ENCODE peak calls at places on chromosomes 12 and 14, in five cellular contexts. One of them, this sample, is unnamed.

GRCh38 chr14:22505751-22506710 is 83.0 kb downstream of the DAD1 start:
- DNase-seq in Peyer's patch: no peak
- DNase-seq in upper lobe of right lung: no peak
- DNase-seq in hepatocyte: no peak
- DNase-seq in H7: no peak
- DNase-seq in this sample: no peak

GRCh38 chr14:104729835-104730181 is 5.8 kb downstream of the ADSS1 start:
- DNase-seq in Peyer's patch: no peak
- DNase-seq in upper lobe of right lung: no peak
- DNase-seq in hepatocyte: no peak
- DNase-seq in H7: no peak
- DNase-seq in this sample: no peak

GRCh38 chr14:69129264-69129880 is 23.5 kb downstream of the DCAF5 start:
- DNase-seq in Peyer's patch: peak; percentile 50
- DNase-seq in upper lobe of right lung: peak; percentile 68
- DNase-seq in hepatocyte: peak; percentile 92
- DNase-seq in H7: peak; percentile 36
- DNase-seq in this sample: peak; percentile 52

GRCh38 chr12:110731479-110731878 is 11.2 kb downstream of the PPP1CC start:
- DNase-seq in Peyer's patch: no peak
- DNase-seq in upper lobe of right lung: no peak
- DNase-seq in hepatocyte: no peak
- DNase-seq in H7: no peak
- DNase-seq in this sample: no peak

GRCh38 chr14:75090353-75090752 is 20.9 kb downstream of the ZC2HC1C start:
- DNase-seq in Peyer's patch: no peak
- DNase-seq in upper lobe of right lung: no peak
- DNase-seq in hepatocyte: no peak
- DNase-seq in H7: no peak
- DNase-seq in this sample: no peak

GRCh38 chr12:131074221-131075083 is 120.7 kb downstream of the ADGRD1 start:
- DNase-seq in Peyer's patch: no peak
- DNase-seq in upper lobe of right lung: peak; percentile 52
- DNase-seq in hepatocyte: peak; percentile 27
- DNase-seq in H7: peak; percentile 48
- DNase-seq in this sample: no peak

GRCh38 chr12:98544741-98545140 is 29.4 kb downstream of the TMPO start:
- DNase-seq in Peyer's patch: no peak
- DNase-seq in upper lobe of right lung: no peak
- DNase-seq in hepatocyte: no peak
- DNase-seq in H7: no peak
- DNase-seq in this sample: no peak

GRCh38 chr12:113980537-113981337 is 14.6 kb upstream of the RBM19 start:
- DNase-seq in Peyer's patch: no peak
- DNase-seq in upper lobe of right lung: no peak
- DNase-seq in hepatocyte: peak; percentile 89
- DNase-seq in H7: peak; percentile 76
- DNase-seq in this sample: peak; percentile 10

GRCh38 chr12:108803428-108804105 is 53.8 kb downstream of the SSH1 start:
- DNase-seq in Peyer's patch: peak; percentile 76
- DNase-seq in upper lobe of right lung: no peak
- DNase-seq in hepatocyte: peak; percentile 92
- DNase-seq in H7: peak; percentile 87
- DNase-seq in this sample: peak; percentile 69

GRCh38 chr14:79686196-79686595 is 525.1 kb downstream of the DIO2 start:
- DNase-seq in Peyer's patch: no peak
- DNase-seq in upper lobe of right lung: no peak
- DNase-seq in hepatocyte: no peak
- DNase-seq in H7: no peak
- DNase-seq in this sample: no peak

GRCh38 chr14:75041613-75042012 is 9.7 kb downstream of the MLH3 start:
- DNase-seq in Peyer's patch: no peak
- DNase-seq in upper lobe of right lung: no peak
- DNase-seq in hepatocyte: peak; percentile 20
- DNase-seq in H7: no peak
- DNase-seq in this sample: no peak

GRCh38 chr14:61113561-61113960 is 132.5 kb downstream of the SLC38A6 start:
- DNase-seq in Peyer's patch: no peak
- DNase-seq in upper lobe of right lung: no peak
- DNase-seq in hepatocyte: no peak
- DNase-seq in H7: no peak
- DNase-seq in this sample: no peak
- H3K27me3 ChIP-seq in Peyer's patch: no peaks in the 10 kb centered on the region
- H3K27me3 ChIP-seq in upper lobe of right lung: no peaks in the 10 kb centered on the region
- H3K27me3 ChIP-seq in hepatocyte: no peaks in the 10 kb centered on the region
- H3K27me3 ChIP-seq in H7: no peaks in the 10 kb centered on the region
- H3K27me3 ChIP-seq in this sample: no peaks in the 10 kb centered on the region

GRCh38 chr12:14710632-14711324 is 14.4 kb upstream of the GUCY2C start:
- DNase-seq in Peyer's patch: no peak
- DNase-seq in upper lobe of right lung: no peak
- DNase-seq in hepatocyte: no peak
- DNase-seq in H7: no peak
- DNase-seq in this sample: no peak
- H3K4me3 ChIP-seq in Peyer's patch: no peak overlapping the region
- H3K4me3 ChIP-seq in upper lobe of right lung: no peak overlapping the region
- H3K4me3 ChIP-seq in hepatocyte: no peak overlapping the region
- H3K4me3 ChIP-seq in H7: peak overlapping the region; percentile 6
- H3K4me3 ChIP-seq in this sample: no peak overlapping the region

GRCh38 chr12:56317675-56318074 is 1.9 kb upstream of the CNPY2 start:
- DNase-seq in Peyer's patch: no peak
- DNase-seq in upper lobe of right lung: no peak
- DNase-seq in hepatocyte: no peak
- DNase-seq in H7: no peak
- DNase-seq in this sample: no peak

GRCh38 chr12:56324196-56324595 is 8.4 kb upstream of the CNPY2 start:
- DNase-seq in Peyer's patch: no peak
- DNase-seq in upper lobe of right lung: peak; percentile 1
- DNase-seq in hepatocyte: no peak
- DNase-seq in H7: no peak
- DNase-seq in this sample: no peak

GRCh38 chr12:56315626-56316473 is at the start of gene CNPY2:
- DNase-seq in Peyer's patch: peak; percentile 98
- DNase-seq in upper lobe of right lung: peak; percentile 98
- DNase-seq in hepatocyte: peak; percentile 97
- DNase-seq in H7: peak; percentile 97
- DNase-seq in this sample: peak; percentile 98

GRCh38 chr12:56326126-56326525 is 7.7 kb downstream of the PAN2 start:
- DNase-seq in Peyer's patch: no peak
- DNase-seq in upper lobe of right lung: peak; percentile 43
- DNase-seq in hepatocyte: no peak
- DNase-seq in H7: no peak
- DNase-seq in this sample: no peak

DNA sequence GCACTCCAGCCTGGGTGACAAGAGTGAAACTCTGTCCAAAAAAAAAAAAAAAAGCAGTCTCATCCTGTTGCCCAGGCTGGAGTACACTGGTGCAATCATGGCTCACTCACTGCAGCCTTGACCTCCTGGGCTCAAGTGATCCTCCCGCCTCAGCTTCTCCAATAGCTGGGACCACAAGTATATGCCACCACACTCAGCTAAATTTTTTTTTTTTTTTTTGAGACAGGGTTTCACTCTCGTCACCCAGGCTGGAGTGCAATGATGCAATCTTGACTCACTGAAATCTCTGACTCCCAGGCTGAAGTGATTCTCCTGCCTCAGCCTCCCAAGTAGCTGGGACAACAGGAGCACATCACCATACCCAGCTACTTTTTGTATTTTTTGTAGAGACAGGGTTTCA is 5.2 kb upstream of the CNPY2 start:
- DNase-seq in Peyer's patch: no peak
- DNase-seq in upper lobe of right lung: no peak
- DNase-seq in hepatocyte: no peak
- DNase-seq in H7: no peak
- DNase-seq in this sample: no peak
- H3K36me3 ChIP-seq in Peyer's patch: no peaks in the 10 kb centered on the region
- H3K36me3 ChIP-seq in upper lobe of right lung: peaks cover 78% of the 10 kb centered on the region
- H3K36me3 ChIP-seq in hepatocyte: no peaks in the 10 kb centered on the region
- H3K36me3 ChIP-seq in H7: peaks cover 26% of the 10 kb centered on the region
- H3K36me3 ChIP-seq in this sample: peaks cover 10% of the 10 kb centered on the region

DNA sequence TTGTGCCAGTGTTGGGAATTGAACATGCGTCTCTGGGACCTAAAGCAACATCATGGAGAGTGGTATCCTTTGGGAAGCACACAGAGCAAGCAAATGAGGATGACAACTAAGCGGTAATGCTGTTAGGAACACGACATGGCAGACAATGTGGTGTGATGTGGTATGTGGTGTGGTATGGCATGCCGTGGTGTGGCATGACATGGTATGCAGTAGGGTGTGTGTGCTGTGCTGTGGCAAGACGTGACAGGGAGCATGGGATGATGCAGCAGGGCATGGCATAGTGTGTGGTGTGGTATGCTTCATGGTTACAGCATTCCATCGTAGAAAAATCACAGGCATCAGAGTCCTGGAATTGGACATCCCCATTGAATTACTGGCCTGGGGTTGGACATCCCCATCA is 108.7 kb downstream of the RTN1 start:
- DNase-seq in Peyer's patch: no peak
- DNase-seq in upper lobe of right lung: no peak
- DNase-seq in hepatocyte: no peak
- DNase-seq in H7: no peak
- DNase-seq in this sample: no peak
- H3K27me3 ChIP-seq in Peyer's patch: no peaks in the 10 kb centered on the region
- H3K27me3 ChIP-seq in upper lobe of right lung: no peaks in the 10 kb centered on the region
- H3K27me3 ChIP-seq in hepatocyte: no peaks in the 10 kb centered on the region
- H3K27me3 ChIP-seq in H7: no peaks in the 10 kb centered on the region
- H3K27me3 ChIP-seq in this sample: no peaks in the 10 kb centered on the region

DNA sequence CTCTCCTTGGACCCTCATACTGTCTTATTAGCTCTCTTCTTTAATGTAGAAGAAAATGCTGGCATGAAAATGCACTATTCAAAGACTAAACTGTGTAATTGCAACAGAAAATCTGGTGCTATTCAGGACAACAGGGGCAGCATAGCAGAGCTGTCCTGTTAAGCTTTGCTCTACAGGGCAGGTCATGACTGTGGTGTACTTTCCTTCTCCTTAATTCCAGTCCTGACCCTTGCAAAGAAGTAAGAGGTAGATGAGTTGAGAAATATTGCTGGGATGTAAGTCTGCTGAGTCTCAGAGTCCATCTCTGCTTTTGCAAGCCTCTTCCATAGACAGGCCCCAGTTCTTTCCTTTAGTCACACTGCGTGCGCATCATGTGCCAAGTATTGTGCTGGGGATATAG is 52.6 kb upstream of the STK38L start:
- DNase-seq in Peyer's patch: no peak
- DNase-seq in upper lobe of right lung: no peak
- DNase-seq in hepatocyte: no peak
- DNase-seq in H7: no peak
- DNase-seq in this sample: no peak
- H3K4me3 ChIP-seq in Peyer's patch: no peak overlapping the region
- H3K4me3 ChIP-seq in upper lobe of right lung: no peak overlapping the region
- H3K4me3 ChIP-seq in hepatocyte: no peak overlapping the region
- H3K4me3 ChIP-seq in H7: no peak overlapping the region
- H3K4me3 ChIP-seq in this sample: no peak overlapping the region

DNA sequence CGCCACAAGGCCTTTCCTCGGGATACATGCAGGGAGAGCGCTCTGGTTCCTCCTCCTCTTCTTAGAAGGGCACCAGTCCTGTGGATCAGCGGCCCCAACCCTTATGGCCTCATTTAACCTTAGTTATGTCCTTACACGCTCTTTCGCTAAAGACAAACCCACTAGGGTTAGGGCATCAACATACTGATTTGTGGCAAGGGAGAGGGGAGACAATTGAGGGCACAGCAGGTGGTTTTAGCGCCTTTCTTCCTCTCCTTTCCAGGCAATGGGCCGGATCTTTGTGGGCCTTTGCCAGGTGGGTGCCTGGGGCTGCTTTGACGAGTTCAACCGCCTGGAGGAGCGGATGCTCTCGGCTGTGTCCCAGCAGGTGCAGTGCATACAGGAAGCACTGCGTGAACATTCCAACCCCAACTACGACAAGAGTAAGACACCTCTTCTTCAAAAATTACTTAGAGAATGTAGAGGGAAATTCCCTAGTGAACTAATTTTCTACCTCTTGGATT is 43.6 kb downstream of the DYNC1H1 start:
- DNase-seq in Peyer's patch: no peak
- DNase-seq in upper lobe of right lung: no peak
- DNase-seq in hepatocyte: no peak
- DNase-seq in H7: no peak
- DNase-seq in this sample: no peak
- H3K36me3 ChIP-seq in Peyer's patch: no peaks in the 10 kb centered on the region
- H3K36me3 ChIP-seq in upper lobe of right lung: peaks cover 100% of the 10 kb centered on the region
- H3K36me3 ChIP-seq in hepatocyte: peaks cover 2% of the 10 kb centered on the region
- H3K36me3 ChIP-seq in H7: peaks cover 71% of the 10 kb centered on the region
- H3K36me3 ChIP-seq in this sample: peaks cover 55% of the 10 kb centered on the region

GRCh38 chr14:36647827-36648753 is 13.6 kb upstream of the PAX9 start:
- DNase-seq in Peyer's patch: no peak
- DNase-seq in upper lobe of right lung: peak; percentile 67
- DNase-seq in hepatocyte: peak; percentile 74
- DNase-seq in H7: peak; percentile 86
- DNase-seq in this sample: peak; percentile 56
- H3K27me3 ChIP-seq in Peyer's patch: peaks cover 24% of the 10 kb centered on the region
- H3K27me3 ChIP-seq in upper lobe of right lung: peaks cover 83% of the 10 kb centered on the region
- H3K27me3 ChIP-seq in hepatocyte: peaks cover 98% of the 10 kb centered on the region
- H3K27me3 ChIP-seq in H7: peaks cover 94% of the 10 kb centered on the region
- H3K27me3 ChIP-seq in this sample: no peaks in the 10 kb centered on the region

GRCh38 chr14:57058319-57058718 is 210.4 kb downstream of the EXOC5 start:
- DNase-seq in Peyer's patch: no peak
- DNase-seq in upper lobe of right lung: no peak
- DNase-seq in hepatocyte: no peak
- DNase-seq in H7: no peak
- DNase-seq in this sample: no peak

GRCh38 chr14:57061009-57061711 is 207.5 kb downstream of the EXOC5 start:
- DNase-seq in Peyer's patch: no peak
- DNase-seq in upper lobe of right lung: no peak
- DNase-seq in hepatocyte: no peak
- DNase-seq in H7: no peak
- DNase-seq in this sample: no peak

GRCh38 chr14:57057803-57058202 is 210.9 kb downstream of the EXOC5 start:
- DNase-seq in Peyer's patch: no peak
- DNase-seq in upper lobe of right lung: peak; percentile 65
- DNase-seq in hepatocyte: peak; percentile 10
- DNase-seq in H7: peak; percentile 30
- DNase-seq in this sample: peak; percentile 4

DNA sequence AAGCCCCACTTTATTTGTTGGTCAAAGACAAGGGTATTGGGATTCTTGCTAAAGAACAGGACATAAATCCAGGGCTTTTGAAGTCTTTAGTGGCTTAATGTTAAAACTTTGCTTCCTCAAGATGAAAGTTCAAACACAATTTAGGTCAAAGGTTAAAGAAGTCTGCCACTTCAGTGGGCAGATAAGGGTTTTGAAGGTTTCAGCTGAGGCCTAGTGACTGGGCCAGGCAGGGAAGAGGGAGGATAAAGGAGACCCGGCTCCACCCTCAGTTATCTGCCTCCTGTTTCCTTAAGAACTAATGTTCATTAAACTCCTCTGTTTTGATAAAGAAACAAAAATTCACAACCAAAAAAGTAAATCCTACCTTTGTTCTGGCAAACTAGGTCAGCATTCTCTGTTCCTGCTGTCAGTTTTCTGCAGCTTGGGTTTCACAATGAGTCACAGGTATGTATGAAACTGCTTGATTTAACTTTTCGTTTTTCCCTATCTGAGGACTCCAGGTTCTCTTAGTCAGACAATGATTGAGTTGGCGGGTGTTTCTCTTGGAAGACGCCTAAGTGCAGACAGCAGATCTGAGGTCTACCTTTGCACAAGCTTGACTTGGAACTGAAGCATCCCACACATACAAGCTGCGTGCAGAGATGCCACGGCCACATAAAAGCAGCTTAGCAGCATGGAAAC is 208.3 kb downstream of the EXOC5 start:
- DNase-seq in Peyer's patch: no peak
- DNase-seq in upper lobe of right lung: no peak
- DNase-seq in hepatocyte: peak; percentile 34
- DNase-seq in H7: no peak
- DNase-seq in this sample: no peak
- H3K4me3 ChIP-seq in Peyer's patch: no peak overlapping the region
- H3K4me3 ChIP-seq in upper lobe of right lung: no peak overlapping the region
- H3K4me3 ChIP-seq in hepatocyte: no peak overlapping the region
- H3K4me3 ChIP-seq in H7: no peak overlapping the region
- H3K4me3 ChIP-seq in this sample: no peak overlapping the region